ENCODE peak calls at places on chromosomes 6 and 20, in four cellular contexts. L is HL-60, G is heart right ventricle, Z is skeletal muscle cell. A is an unnamed sample.

GRCh38 chr20:53829086-53829703 is 235.6 kb upstream of the ZNF217 start:
- DNase-seq in Z (peak), L (no peak), G (no peak), A (peak)

GRCh38 chr6:11241793-11242201 is 9.3 kb upstream of the NEDD9 start:
- DNase-seq in Z (no peak), L (no peak), G (peak), A (no peak)

GRCh38 chr20:8094415-8094818 is 37.6 kb upstream of the PLCB1 start:
- DNase-seq in L (no peak), Z (peak), G (peak), A (no peak)

GRCh38 chr6:23522751-23523527 is 603.1 kb upstream of the NRSN1 start:
- DNase-seq in G (no peak), Z (no peak), L (no peak), A (no peak)

GRCh38 chr20:48705208-48706115 is 122.3 kb downstream of the PREX1 start:
- DNase-seq in L (no peak), Z (peak), G (no peak), A (no peak)

GRCh38 chr6:6577736-6578135 is 10.8 kb upstream of the LY86 start:
- DNase-seq in L (no peak), G (no peak), Z (no peak), A (no peak)

GRCh38 chr6:46246081-46246480 is 75.3 kb upstream of the ENPP5 start:
- DNase-seq in Z (no peak), L (no peak), G (no peak), A (no peak)

GRCh38 chr6:29953001-29953436 is 10.7 kb downstream of the HLA-A start:
- DNase-seq in Z (no peak), L (no peak), G (peak), A (peak)

GRCh38 chr20:58088105-58088504 is 140.3 kb downstream of the ANKRD60 start:
- DNase-seq in L (no peak), G (no peak), Z (no peak), A (no peak)

GRCh38 chr20:227439-228105 is 514 bp downstream of the DEFB129 start:
- DNase-seq in G (no peak), Z (no peak), L (peak), A (no peak)

GRCh38 chr20:60210779-60211617 is 252.8 kb downstream of the CDH26 start:
- DNase-seq in G (peak), L (peak), Z (no peak), A (no peak)

GRCh38 chr6:144286503-144287393 is 1.6 kb downstream of the UTRN start:
- DNase-seq in G (peak), Z (peak), L (peak), A (no peak)

GRCh38 chr6:13908955-13909381 is 15.8 kb upstream of the RNF182 start:
- DNase-seq in L (peak), Z (no peak), G (peak), A (peak)

GRCh38 chr6:47967843-47968242 is 143.2 kb downstream of the PTCHD4 start:
- DNase-seq in Z (peak), G (no peak), L (no peak), A (no peak)

GRCh38 chr6:148657053-148657452 is 89.8 kb upstream of the UST start:
- DNase-seq in Z (peak), G (no peak), L (peak), A (no peak)

GRCh38 chr6:108174371-108175175 is 8.8 kb downstream of the NR2E1 start:
- DNase-seq in G (peak), L (peak), Z (no peak), A (no peak)

GRCh38 chr6:82176616-82177015 is 70.9 kb downstream of the IBTK start:
- DNase-seq in G (no peak), Z (peak), L (no peak), A (no peak)

GRCh38 chr6:138988469-138988834 is 399 bp upstream of the REPS1 start:
- DNase-seq in Z (no peak), G (no peak), L (no peak), A (no peak)
- H3K4me3 ChIP-seq in Z (peak), G (peak), L (peak), A (peak)

GRCh38 chr6:170437719-170438401 is 115.2 kb downstream of the PSMB1 start:
- DNase-seq in G (no peak), Z (no peak), L (no peak), A (no peak)

GRCh38 chr6:170440437-170440836 is 112.7 kb downstream of the PSMB1 start:
- DNase-seq in G (no peak), Z (no peak), L (no peak), A (no peak)

GRCh38 chr6:170439366-170440351 is 113.4 kb downstream of the PSMB1 start:
- DNase-seq in L (no peak), Z (no peak), G (no peak), A (no peak)

GRCh38 chr6:170438861-170439260 is 114.2 kb downstream of the PSMB1 start:
- DNase-seq in Z (no peak), L (no peak), G (no peak), A (no peak)

DNA sequence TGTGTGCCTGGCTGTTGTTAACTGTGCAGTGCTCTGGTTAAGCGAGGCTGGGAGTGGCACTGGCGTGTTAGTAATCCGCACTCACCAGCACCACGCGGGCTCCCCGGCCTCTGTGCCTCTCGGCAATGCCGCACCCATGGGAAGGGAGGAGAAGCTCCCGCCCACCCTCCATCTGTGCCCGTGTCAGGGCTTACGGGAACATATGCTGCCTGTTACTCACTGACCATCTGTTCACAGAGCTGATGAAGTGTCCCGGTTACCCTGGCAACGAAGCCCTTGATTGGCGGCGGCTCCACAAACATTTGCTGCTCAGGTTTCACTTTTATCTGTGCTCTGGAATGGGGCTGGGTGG is 114.7 kb downstream of the PSMB1 start:
- DNase-seq in L (no peak), G (peak), Z (peak), A (peak)
- H3K4me3 ChIP-seq in L (no peak), G (peak), Z (no peak), A (peak)

GRCh38 chr20:2523919-2524434 is 12.4 kb upstream of the TMC2 start:
- DNase-seq in Z (no peak), G (no peak), L (no peak), A (no peak)
- H3K4me3 ChIP-seq in Z (peak), G (peak), L (peak), A (peak)

GRCh38 chr6:43040542-43041257 is 13.0 kb downstream of the CUL7 start:
- DNase-seq in L (no peak), Z (no peak), G (no peak), A (no peak)
- H3K4me3 ChIP-seq in L (no peak), Z (no peak), G (no peak), A (no peak)

GRCh38 chr6:136225496-136225895 is 24.6 kb downstream of the MTFR2 start:
- DNase-seq in G (no peak), Z (no peak), L (no peak), A (no peak)

GRCh38 chr6:136230219-136230980 is 19.7 kb downstream of the MTFR2 start:
- DNase-seq in L (no peak), Z (no peak), G (no peak), A (no peak)

GRCh38 chr6:136226674-136227377 is 23.3 kb downstream of the MTFR2 start:
- DNase-seq in L (no peak), Z (no peak), G (no peak), A (no peak)

GRCh38 chr6:136228811-136229210 is 21.3 kb downstream of the MTFR2 start:
- DNase-seq in Z (no peak), L (no peak), G (no peak), A (no peak)

DNA sequence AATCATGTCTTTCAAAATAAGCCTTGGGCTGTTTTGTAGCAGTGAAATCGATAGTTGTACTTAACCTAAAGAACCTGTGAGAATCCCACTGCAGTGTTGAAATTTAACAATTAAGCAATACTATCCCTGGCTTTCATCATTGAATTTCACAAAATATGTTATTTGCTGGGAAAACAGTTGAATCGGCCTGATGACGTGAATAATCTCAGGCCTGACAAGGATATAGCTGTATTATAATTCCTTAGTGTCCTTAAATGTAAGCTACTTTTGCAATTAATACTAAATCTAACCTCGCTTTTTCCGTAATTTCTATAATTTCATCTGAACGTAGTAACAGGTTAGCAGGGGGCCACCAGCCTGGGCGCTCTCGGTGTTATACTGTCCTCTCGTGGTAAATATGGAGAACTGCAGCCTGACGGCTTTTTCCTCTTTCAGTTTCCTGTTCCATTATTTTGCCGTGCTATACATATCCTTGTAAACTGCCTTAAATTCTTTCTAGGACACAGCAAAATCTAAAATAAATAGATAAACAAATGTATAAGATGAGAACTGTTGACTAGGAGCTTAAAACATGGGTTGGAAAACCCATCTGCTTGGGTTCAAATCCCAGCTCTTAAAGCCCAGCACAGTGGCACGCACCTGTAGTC is 24.0 kb downstream of the MTFR2 start:
- DNase-seq in G (peak), L (peak), Z (peak), A (no peak)
- H3K4me3 ChIP-seq in G (peak), L (no peak), Z (no peak), A (no peak)

GRCh38 chr6:147508073-147508870 is at the start of gene SAMD5:
- DNase-seq in L (no peak), Z (no peak), G (peak), A (no peak)
- H3K4me3 ChIP-seq in L (peak), Z (peak), G (peak), A (peak)

GRCh38 chr20:31566332-31566657 is 38.8 kb upstream of the ID1 start:
- DNase-seq in Z (no peak), L (no peak), G (no peak), A (no peak)

GRCh38 chr20:31565699-31566331 is 39.3 kb upstream of the ID1 start:
- DNase-seq in L (no peak), Z (no peak), G (no peak), A (no peak)

GRCh38 chr20:31568041-31568731 is 36.9 kb upstream of the ID1 start:
- DNase-seq in Z (no peak), L (no peak), G (no peak), A (no peak)

GRCh38 chr20:31567380-31567720 is 37.7 kb upstream of the ID1 start:
- DNase-seq in L (no peak), G (no peak), Z (no peak), A (no peak)

DNA sequence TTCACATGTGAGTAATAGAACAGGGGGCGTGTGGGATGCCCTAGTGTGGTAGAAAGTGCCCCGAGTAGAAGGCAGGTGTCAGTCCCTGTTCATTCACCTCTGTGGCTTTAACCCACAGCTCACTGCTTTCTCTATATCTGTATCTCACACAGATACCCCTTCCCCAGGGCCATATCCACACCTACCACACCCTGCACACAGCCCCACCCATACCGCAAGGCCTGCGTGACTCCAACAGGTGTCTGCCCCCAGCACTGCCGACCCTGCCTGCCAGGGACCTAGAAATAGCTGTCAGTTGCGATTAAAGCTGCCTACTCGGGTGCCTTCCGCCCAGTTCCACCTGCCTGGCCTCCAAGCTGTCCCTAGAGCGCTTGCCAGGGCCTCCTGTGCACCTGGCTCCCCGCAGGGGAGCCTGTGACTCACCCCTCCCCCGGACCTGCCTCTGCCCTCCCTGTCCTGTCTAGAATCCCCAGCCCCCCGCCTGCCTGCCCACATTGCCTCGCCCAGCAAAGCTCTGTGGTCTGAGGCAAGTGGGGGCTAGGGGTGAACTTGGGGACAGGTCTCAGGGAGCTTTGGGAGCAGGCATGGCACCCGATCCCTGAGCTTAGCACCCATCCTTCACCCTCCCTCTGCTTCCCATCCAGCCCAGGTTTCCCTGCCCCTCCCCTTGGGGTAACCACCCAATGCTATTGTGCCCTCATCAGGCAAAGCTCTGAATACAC is 38.3 kb upstream of the ID1 start:
- DNase-seq in L (no peak), G (no peak), Z (no peak), A (no peak)
- H3K4me3 ChIP-seq in L (no peak), G (no peak), Z (no peak), A (no peak)

GRCh38 chr20:36155629-36155971 is 1.1 kb downstream of the EPB41L1 start:
- DNase-seq in Z (no peak), G (no peak), L (no peak), A (no peak)
- H3K4me3 ChIP-seq in Z (peak), G (peak), L (no peak), A (no peak)

GRCh38 chr6:26501482-26501986 is 1.4 kb downstream of the BTN1A1 start:
- DNase-seq in L (peak), G (peak), Z (no peak), A (no peak)
- H3K4me3 ChIP-seq in L (peak), G (peak), Z (peak), A (peak)

A was measured in retinal pigment epithelial cell.